ENCODE peak calls at places on chromosome 2, in six cellular contexts. L, G, T, Q, W and N are unnamed samples.

GRCh38 chr2:11679491-11680130 is 9.6 kb upstream of the NTSR2 start:
- DNase-seq in G (no peak), W (no peak), L (no peak), T (no peak), Q (peak), N (no peak)

GRCh38 chr2:130996658-130997057 is 96.6 kb downstream of the FAM168B start:
- DNase-seq in L (no peak), G (no peak), W (no peak), T (no peak), Q (no peak), N (no peak)

GRCh38 chr2:97774425-97774824 is 61.0 kb downstream of the ZAP70 start:
- DNase-seq in G (peak), L (no peak), Q (no peak), W (no peak), T (no peak), N (no peak)

GRCh38 chr2:131035112-131035825 is 58.0 kb downstream of the FAM168B start:
- DNase-seq in L (no peak), G (no peak), T (no peak), W (no peak), Q (peak), N (no peak)

GRCh38 chr2:120669121-120669952 is 66.3 kb upstream of the GLI2 start:
- DNase-seq in L (no peak), W (no peak), T (peak), G (no peak), Q (no peak), N (no peak)

GRCh38 chr2:65655000-65655399 is 222.6 kb upstream of the SPRED2 start:
- DNase-seq in G (no peak), T (no peak), L (no peak), W (no peak), Q (no peak), N (no peak)

GRCh38 chr2:132998221-132998620 is 328.2 kb upstream of the LYPD1 start:
- DNase-seq in Q (no peak), G (no peak), L (no peak), T (no peak), W (no peak), N (no peak)

GRCh38 chr2:204145197-204146190 is 208.9 kb downstream of the ICOS start:
- DNase-seq in Q (peak), W (peak), L (peak), T (peak), G (peak), N (peak)

GRCh38 chr2:179677746-179678505 is 183.5 kb downstream of the ZNF385B start:
- DNase-seq in Q (no peak), W (no peak), T (no peak), G (no peak), L (no peak), N (no peak)

GRCh38 chr2:27856386-27856785 is 33.8 kb downstream of the RBKS start:
- DNase-seq in L (no peak), T (no peak), G (no peak), Q (no peak), W (no peak), N (no peak)

GRCh38 chr2:95023222-95023597 is 2.3 kb upstream of the MAL start:
- DNase-seq in L (no peak), T (no peak), Q (no peak), G (no peak), W (no peak), N (no peak)

GRCh38 chr2:43131051-43131889 is 95.1 kb downstream of the ZFP36L2 start:
- DNase-seq in W (peak), G (peak), L (peak), T (peak), Q (peak), N (peak)

GRCh38 chr2:138455691-138456090 is 45.9 kb upstream of the SPOPL start:
- DNase-seq in T (no peak), L (no peak), Q (no peak), G (no peak), W (no peak), N (no peak)

GRCh38 chr2:40244251-40245010 is 207.5 kb downstream of the SLC8A1 start:
- DNase-seq in W (peak), Q (no peak), G (peak), L (peak), T (peak), N (peak)

GRCh38 chr2:238940806-238941205 is 92.9 kb downstream of the TWIST2 start:
- DNase-seq in L (no peak), W (no peak), T (no peak), G (no peak), Q (peak), N (no peak)

GRCh38 chr2:181946444-181947127 is 39.1 kb upstream of the PPP1R1C start:
- DNase-seq in T (no peak), W (no peak), L (no peak), Q (no peak), G (no peak), N (no peak)
- TF ChIP-seq POLR2A in T (no peak), W (no peak), L (no peak), Q (no peak), G (no peak), N (no peak)

GRCh38 chr2:71417300-71418202 is 35.8 kb upstream of the DYSF start:
- DNase-seq in G (peak), W (no peak), Q (no peak), T (no peak), L (peak), N (peak)
- TF ChIP-seq POLR2A in G (peak), W (no peak), Q (no peak), T (no peak), L (no peak), N (no peak)

DNA sequence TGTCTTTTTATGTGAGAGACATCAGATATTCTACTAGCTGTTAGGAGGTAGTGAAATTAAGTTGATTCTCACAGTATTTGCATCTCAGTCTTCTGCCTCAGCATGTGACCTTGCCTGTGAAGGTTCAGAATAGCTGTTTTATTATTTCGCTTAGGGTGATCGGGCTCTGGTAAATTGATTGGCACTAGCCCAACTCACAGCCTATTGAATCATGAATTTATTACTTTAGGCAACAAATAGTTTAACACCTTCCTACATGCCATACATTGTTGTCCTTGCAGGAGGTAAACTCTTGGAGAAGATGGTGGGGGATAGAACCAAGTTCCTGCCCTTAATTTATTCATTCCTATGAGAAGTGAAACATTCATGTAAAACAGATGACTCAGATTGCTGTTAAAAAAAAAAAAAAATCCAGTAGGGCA is 101.9 kb downstream of the GPD2 start:
- DNase-seq in L (no peak), W (no peak), T (no peak), G (no peak), Q (no peak), N (no peak)
- TF ChIP-seq POLR2A in L (no peak), W (no peak), T (no peak), G (no peak), Q (no peak), N (no peak)

GRCh38 chr2:85667561-85668008 is 414 bp downstream of the SFTPB start:
- DNase-seq in G (no peak), T (no peak), W (no peak), Q (no peak), L (no peak), N (no peak)

GRCh38 chr2:85668857-85669142 is 801 bp upstream of the SFTPB start:
- DNase-seq in Q (no peak), W (no peak), T (no peak), G (no peak), L (no peak), N (no peak)

GRCh38 chr2:85669549-85669948 is 1.6 kb upstream of the SFTPB start:
- DNase-seq in T (no peak), L (no peak), Q (no peak), G (no peak), W (no peak), N (no peak)

GRCh38 chr2:85666937-85667336 is 1.1 kb downstream of the SFTPB start:
- DNase-seq in T (no peak), L (no peak), W (no peak), G (no peak), Q (no peak), N (no peak)

GRCh38 chr2:85668009-85668856 is at the start of gene SFTPB:
- DNase-seq in G (no peak), Q (no peak), T (no peak), W (no peak), L (no peak), N (no peak)
- TF ChIP-seq POLR2A in G (no peak), Q (no peak), T (no peak), W (no peak), L (no peak), N (no peak)

DNA sequence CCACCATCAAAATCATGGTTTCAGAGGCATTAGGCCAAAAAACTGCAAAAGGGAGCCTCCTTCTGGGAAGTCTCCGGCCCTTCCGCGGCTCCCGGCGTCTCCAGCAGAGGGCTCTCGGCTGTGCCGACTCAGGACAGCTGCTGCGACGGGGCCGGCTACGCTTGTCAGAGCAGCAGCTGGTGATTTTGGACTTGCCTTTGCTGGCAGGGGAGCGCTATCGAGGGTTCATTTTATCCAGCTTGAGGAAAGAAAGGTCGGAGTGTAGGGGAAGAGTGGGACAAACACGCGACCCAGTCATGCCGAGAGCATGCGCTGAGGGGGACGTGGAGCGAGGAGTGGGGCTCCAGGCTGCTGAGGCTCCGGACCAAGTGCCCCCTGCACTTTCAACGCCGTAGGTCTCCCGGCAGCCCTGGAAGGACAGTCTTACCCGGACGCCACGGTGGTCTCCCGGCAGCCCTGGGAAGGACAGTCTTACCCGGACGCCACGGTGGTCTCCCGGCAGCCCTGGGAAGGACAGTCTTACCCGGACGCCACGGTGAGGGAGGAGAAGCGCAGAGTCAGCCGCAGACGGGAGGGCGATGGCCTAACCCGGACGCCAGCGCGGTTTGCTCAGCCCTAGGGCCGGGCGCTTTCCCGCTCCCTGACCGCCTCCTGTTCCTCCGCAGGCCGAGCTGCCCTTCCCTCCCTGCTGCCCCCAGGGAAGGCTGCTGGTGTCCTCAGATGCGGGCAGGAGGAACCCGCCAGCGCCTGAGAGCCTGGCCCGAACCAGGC is 21.7 kb downstream of the DDX18 start:
- DNase-seq in L (peak), W (peak), T (peak), G (peak), Q (peak), N (peak)
- TF ChIP-seq POLR2A in L (no peak), W (no peak), T (peak), G (peak), Q (no peak), N (peak)

DNA sequence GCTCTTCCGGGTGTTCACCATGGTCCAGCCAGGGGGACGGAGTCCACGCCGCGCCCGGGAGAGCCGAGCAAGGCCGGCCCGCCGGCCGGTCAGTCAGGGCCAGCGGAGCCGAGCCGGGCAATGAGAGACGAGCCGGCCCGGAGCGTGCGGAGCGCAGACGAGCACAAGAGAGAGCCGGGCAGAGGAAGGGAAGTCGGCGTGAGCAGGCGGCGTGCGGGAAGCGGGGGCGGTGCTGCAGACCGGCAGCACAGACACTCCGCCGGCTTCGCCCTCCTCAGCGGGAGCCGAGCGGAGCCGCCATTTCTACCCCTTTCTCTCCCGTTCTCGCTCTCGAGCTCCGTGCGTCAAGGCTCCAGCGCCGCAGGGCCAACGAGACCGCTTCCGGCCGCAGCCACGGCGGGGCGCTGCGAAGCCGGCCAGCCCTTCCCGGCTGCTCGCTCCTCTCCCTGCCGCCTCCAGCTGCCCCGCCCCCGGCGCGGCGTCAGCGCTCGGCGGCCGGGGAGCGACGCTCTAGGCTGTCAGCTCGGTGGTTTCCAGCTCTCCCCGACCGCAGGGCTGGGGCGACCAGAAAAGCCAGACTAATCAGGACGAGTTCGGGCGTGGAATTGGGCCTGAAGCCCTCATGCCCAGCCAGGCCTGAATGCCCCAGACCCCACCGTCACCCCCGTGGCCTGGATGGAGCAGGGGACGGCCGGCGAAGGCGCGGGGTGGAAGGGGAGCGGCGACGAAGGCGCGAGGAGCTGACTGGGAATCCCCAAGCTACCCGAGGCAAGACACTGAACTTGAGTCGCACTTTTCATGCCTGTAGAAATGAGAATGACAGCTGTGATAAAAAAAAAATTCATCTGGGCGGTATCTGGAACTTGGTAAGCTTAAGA is at the start of gene ATAD2B:
- DNase-seq in G (peak), L (peak), Q (peak), W (peak), T (peak), N (peak)
- TF ChIP-seq POLR2A in G (peak), L (peak), Q (no peak), W (peak), T (peak), N (peak)